ENCODE peak calls at places on chromosomes 16 and 17, in four cellular contexts. P, T, M and K are unnamed samples. For H3K27me3, the result is how much of the 10 kb centered on the place peaks cover.

GRCh38 chr16:66880288-66881013 is at the start of gene PDP2:
- DNase-seq in T (peak), M (peak), P (peak), K (peak)

GRCh38 chr17:31722251-31723056 is 136.6 kb downstream of the COPRS start:
- DNase-seq in T (no peak), P (peak), M (no peak), K (no peak)

GRCh38 chr17:61551255-61551742 is 39.7 kb downstream of the NACA2 start:
- DNase-seq in M (no peak), T (no peak), P (peak), K (no peak)

GRCh38 chr16:35188288-35189155 is 1729.1 kb downstream of the TP53TG3F start:
- DNase-seq in M (no peak), P (no peak), T (no peak), K (no peak)

GRCh38 chr17:61756561-61756960 is 106.8 kb downstream of the BRIP1 start:
- DNase-seq in M (no peak), T (no peak), P (no peak), K (no peak)

GRCh38 chr17:41835800-41836549 is at the start of gene NT5C3B:
- DNase-seq in M (peak), T (no peak), P (peak), K (peak)

GRCh38 chr16:49924078-49924477 is 68.2 kb upstream of the ZNF423 start:
- DNase-seq in T (no peak), P (no peak), M (no peak), K (peak)

GRCh38 chr16:80231118-80231515 is 309.7 kb upstream of the DYNLRB2 start:
- DNase-seq in M (no peak), P (no peak), T (no peak), K (no peak)

GRCh38 chr17:58281511-58282011 is 826 bp upstream of the MPO start:
- DNase-seq in M (no peak), P (no peak), T (no peak), K (no peak)

GRCh38 chr16:82481455-82481854 is 145.3 kb upstream of the CDH13 start:
- DNase-seq in M (no peak), T (no peak), P (no peak), K (no peak)

GRCh38 chr16:782766-783403 is 5.3 kb downstream of the RPUSD1 start:
- DNase-seq in P (no peak), M (no peak), T (no peak), K (peak)

GRCh38 chr17:28110184-28110583 is 67.7 kb downstream of the NLK start:
- DNase-seq in P (no peak), T (no peak), M (no peak), K (no peak)

GRCh38 chr17:37138726-37139125 is 190.0 kb downstream of the AATF start:
- DNase-seq in M (no peak), P (no peak), T (no peak), K (no peak)

GRCh38 chr16:75247249-75247648 is 4.2 kb downstream of the BCAR1 start:
- DNase-seq in T (no peak), M (no peak), P (no peak), K (no peak)

GRCh38 chr16:67443299-67443698 is 12.4 kb downstream of the HSD11B2 start:
- DNase-seq in T (no peak), P (no peak), M (no peak), K (no peak)

GRCh38 chr17:7438050-7438614 is 1.2 kb upstream of the FGF11 start:
- DNase-seq in T (no peak), P (peak), M (peak), K (peak)

GRCh38 chr17:69734656-69735055 is 320.2 kb downstream of the MAP2K6 start:
- DNase-seq in T (no peak), M (no peak), P (no peak), K (no peak)

GRCh38 chr16:56269824-56270684 is 78.8 kb downstream of the GNAO1 start:
- DNase-seq in M (no peak), T (peak), P (peak), K (peak)

GRCh38 chr16:60419859-60420258 is 1616.4 kb downstream of the CDH8 start:
- DNase-seq in T (no peak), P (no peak), M (no peak), K (no peak)

GRCh38 chr16:25210758-25211157 is 6.0 kb upstream of the AQP8 start:
- DNase-seq in T (peak), P (peak), M (no peak), K (no peak)

GRCh38 chr17:40530988-40531971 is 29.9 kb upstream of the TNS4 start:
- DNase-seq in T (no peak), M (no peak), P (no peak), K (no peak)

GRCh38 chr17:59513934-59514841 is 51.2 kb upstream of the DHX40 start:
- DNase-seq in P (peak), T (peak), M (peak), K (peak)

GRCh38 chr17:68709995-68710780 is 109.0 kb upstream of the FAM20A start:
- DNase-seq in P (peak), T (no peak), M (no peak), K (no peak)

GRCh38 chr16:3953728-3954410 is 73.4 kb upstream of the CREBBP start:
- DNase-seq in T (no peak), P (no peak), M (no peak), K (no peak)
- H3K27me3 ChIP-seq in T (under half), P (under half), M (under half), K (under half)

GRCh38 chr17:17693955-17694228 is 12.6 kb downstream of the RAI1 start:
- DNase-seq in P (no peak), T (no peak), M (no peak), K (peak)

GRCh38 chr17:17691468-17692263 is 10.4 kb downstream of the RAI1 start:
- DNase-seq in T (no peak), M (no peak), P (no peak), K (peak)

GRCh38 chr17:17693253-17693954 is 12.1 kb downstream of the RAI1 start:
- DNase-seq in M (peak), T (no peak), P (peak), K (peak)

GRCh38 chr17:17694229-17695081 is 13.2 kb downstream of the RAI1 start:
- DNase-seq in T (no peak), M (peak), P (peak), K (peak)

DNA sequence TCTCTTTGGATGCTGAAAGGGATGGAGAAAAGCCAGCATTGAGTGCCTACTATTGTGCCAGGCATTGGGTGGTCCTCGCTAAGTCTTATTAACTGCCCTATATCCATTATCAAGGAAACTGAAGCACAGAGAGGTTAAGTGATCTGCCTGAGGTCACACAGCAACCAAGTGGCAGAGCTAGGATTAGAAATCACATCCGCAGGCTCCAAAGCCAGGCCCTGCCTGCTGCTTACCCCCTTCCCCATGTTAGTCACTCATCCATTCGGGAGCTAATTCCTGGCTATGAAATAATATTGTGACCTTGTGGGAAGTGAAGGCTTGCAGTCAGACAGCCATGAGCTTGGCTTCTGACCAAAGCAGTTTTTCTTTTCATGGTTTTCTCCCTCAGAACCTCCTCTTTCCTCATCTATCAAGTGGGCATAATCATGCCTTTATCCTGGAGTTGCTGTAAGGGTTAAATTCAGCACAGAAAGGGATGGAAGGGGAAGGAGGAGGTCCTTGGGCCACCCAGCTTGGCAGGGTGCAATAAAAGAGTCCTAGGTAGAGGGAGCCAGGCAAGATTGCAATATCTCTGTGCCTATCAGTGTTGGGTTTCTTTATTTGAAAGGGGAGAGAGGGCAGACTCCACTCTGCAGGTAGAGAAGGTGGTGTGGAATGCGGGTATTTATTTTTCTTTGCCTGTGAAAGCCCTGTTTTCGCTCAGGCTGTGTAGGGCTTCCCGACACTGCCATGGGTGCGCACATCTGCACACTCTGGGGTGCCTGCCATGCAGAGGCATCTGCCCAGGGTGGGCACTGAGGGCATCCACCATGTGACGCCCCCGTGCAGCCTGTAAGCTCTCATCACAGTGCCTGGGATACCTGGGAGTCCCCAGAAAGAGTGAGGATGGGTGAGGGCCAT is 11.3 kb downstream of the RAI1 start:
- DNase-seq in T (no peak), P (no peak), M (no peak), K (no peak)
- TF ChIP-seq CTCF in T (peak), P (no peak), M (no peak), K (no peak)

GRCh38 chr16:3171181-3171854 is 16.7 kb upstream of the OR1F1 start:
- DNase-seq in T (no peak), P (no peak), M (no peak), K (peak)

GRCh38 chr16:3175157-3176153 is 12.5 kb upstream of the OR1F1 start:
- DNase-seq in P (peak), T (no peak), M (no peak), K (peak)

GRCh38 chr16:3171855-3172593 is 16.0 kb upstream of the OR1F1 start:
- DNase-seq in P (no peak), M (no peak), T (no peak), K (peak)

GRCh38 chr16:3174618-3175148 is 13.3 kb upstream of the OR1F1 start:
- DNase-seq in T (no peak), M (no peak), P (no peak), K (no peak)

GRCh38 chr16:3173892-3174617 is 13.9 kb upstream of the OR1F1 start:
- DNase-seq in P (no peak), T (no peak), M (no peak), K (peak)
- H3K27me3 ChIP-seq in P (half or more), T (under half), M (half or more), K (under half)

DNA sequence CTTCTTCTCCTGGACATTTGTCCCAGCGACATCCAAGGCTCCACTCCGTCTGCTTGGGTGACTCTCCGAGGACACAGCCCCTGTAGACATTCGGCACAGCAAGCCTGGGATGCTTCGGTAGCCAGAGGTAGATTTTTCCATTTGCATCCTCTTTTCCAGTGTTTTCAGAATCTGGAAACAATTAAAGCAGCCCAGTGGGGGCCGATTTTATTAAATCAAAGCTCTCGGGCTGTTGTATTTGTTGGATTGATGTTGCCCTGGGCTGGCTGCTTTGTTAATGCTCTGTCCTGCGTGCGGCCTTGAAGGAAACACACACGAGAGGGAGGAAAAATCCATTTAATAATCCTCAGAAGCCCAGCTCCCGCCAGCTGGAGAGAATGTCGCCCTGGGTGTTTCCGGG is 158.1 kb upstream of the CIBAR2 start:
- DNase-seq in P (no peak), M (no peak), T (no peak), K (peak)
- TF ChIP-seq CTCF in P (no peak), M (no peak), T (no peak), K (no peak)

GRCh38 chr17:66833201-66833600 is 1.7 kb upstream of the CACNG5 start:
- DNase-seq in M (no peak), T (no peak), P (no peak), K (no peak)

GRCh38 chr17:66835476-66835875 is 559 bp downstream of the CACNG5 start:
- DNase-seq in T (no peak), P (no peak), M (no peak), K (no peak)

GRCh38 chr17:66834919-66835454 is at the start of gene CACNG5:
- DNase-seq in P (no peak), M (no peak), T (no peak), K (peak)

GRCh38 chr17:66836063-66837005 is 1.4 kb downstream of the CACNG5 start:
- DNase-seq in M (no peak), T (no peak), P (no peak), K (no peak)

DNA sequence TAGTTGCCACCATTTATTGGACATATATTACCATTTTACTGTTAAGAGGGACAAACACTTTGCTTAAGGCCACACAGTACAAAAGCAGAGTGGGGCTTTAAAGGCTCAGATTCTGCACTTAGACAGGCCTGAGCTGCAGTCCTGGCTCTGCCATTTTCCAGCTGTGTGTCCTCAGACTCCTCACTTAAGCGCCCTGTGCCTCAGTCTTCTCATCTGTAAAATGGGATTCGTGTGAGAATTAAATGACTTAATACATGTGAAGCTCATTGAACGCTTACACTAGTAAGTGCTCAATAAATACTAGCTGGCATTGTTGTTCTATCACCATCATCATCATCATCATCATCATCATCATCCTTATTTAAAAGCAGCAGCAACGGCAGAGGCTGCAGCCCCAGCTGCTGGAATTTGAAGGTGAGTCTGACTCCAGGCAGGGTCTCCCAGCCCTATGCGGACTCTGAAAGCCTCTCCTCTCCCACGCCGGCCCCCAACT is 445 bp upstream of the CACNG5 start:
- DNase-seq in P (no peak), T (no peak), M (no peak), K (no peak)
- H3K27me3 ChIP-seq in P (under half), T (under half), M (half or more), K (under half)

GRCh38 chr16:87604572-87605135 is 2.3 kb downstream of the JPH3 start:
- DNase-seq in M (no peak), T (no peak), P (no peak), K (peak)
- TF ChIP-seq CTCF in M (no peak), T (no peak), P (no peak), K (no peak)

DNA sequence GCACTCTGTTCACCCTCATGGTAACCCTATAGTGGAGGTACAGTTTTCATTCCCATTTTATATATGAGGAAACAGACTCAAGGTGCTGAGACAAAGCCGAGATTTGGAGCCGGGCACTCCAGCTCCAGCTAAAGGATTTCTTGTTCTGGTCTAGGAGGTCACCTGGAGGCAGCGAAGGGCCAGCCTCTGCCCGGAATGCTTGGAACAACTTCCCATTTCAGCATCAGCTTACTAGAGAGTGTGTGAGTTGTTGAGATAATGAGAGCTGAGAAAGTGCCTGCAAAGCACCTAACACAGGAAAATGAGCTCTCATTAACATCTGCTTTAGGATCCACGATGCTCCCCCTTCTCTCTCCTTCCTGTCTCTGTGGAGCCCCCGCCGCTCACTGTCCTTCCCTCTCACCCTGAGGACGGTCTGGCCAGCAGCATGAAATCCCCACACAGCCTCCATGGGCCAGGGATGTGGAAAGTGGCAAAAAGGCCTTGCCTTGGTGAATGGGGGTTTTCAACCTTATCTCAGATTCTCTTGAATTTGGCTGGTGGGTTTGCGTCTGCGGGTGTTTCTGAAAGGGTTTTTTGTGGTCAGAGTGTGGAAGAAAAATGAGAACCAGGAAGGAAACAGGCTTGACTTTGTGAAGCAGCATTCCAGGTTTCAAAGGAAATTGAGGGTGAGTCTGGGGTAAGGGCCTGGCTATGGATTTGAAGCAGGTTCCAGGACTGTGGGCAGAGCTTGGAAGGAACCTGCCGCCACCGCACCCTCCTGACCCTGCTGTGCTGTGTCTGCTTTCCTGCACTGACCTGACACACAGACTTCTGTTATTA is 178.7 kb downstream of the FOXL1 start:
- DNase-seq in T (no peak), M (no peak), P (no peak), K (no peak)
- H3K27me3 ChIP-seq in T (under half), M (under half), P (under half), K (half or more)